ENCODE peak calls at places on chromosomes 16 and 17, in six cellular contexts. Q, M, N, H, O and F are unnamed samples.

GRCh38 chr16:57462978-57463362 is 491 bp downstream of the POLR2C start:
- DNase-seq in Q (no peak), M (no peak), N (no peak), H (no peak), O (no peak), F (no peak)

GRCh38 chr17:7835818-7836595 is 2.0 kb downstream of the KDM6B start:
- DNase-seq in Q (peak), M (no peak), N (no peak), H (peak), O (peak), F (no peak)

GRCh38 chr16:20868890-20869289 is 31.3 kb downstream of the DCUN1D3 start:
- DNase-seq in Q (no peak), M (no peak), N (no peak), H (peak), O (no peak), F (no peak)

GRCh38 chr17:4625181-4625601 is 16.3 kb downstream of the ALOX15 start:
- DNase-seq in Q (no peak), M (no peak), N (no peak), H (no peak), O (no peak), F (no peak)

GRCh38 chr17:40597168-40598020 is 32.1 kb upstream of the CCR7 start:
- DNase-seq in Q (no peak), M (no peak), N (no peak), H (no peak), O (no peak), F (no peak)

GRCh38 chr16:29922986-29923501 is 3.0 kb downstream of the KCTD13 start:
- DNase-seq in Q (no peak), M (no peak), N (no peak), H (peak), O (no peak), F (no peak)

GRCh38 chr16:64481497-64481896 is 640.4 kb downstream of the CDH11 start:
- DNase-seq in Q (no peak), M (no peak), N (no peak), H (no peak), O (no peak), F (no peak)

GRCh38 chr17:50908860-50909764 is 43.0 kb upstream of the TOB1 start:
- DNase-seq in Q (peak), M (no peak), N (no peak), H (no peak), O (no peak), F (peak)

GRCh38 chr17:46772013-46772878 is 46.2 kb downstream of the WNT3 start:
- DNase-seq in Q (peak), M (no peak), N (no peak), H (peak), O (peak), F (no peak)

GRCh38 chr17:33976816-33977215 is 278.3 kb upstream of the CCL2 start:
- DNase-seq in Q (no peak), M (no peak), N (no peak), H (no peak), O (no peak), F (no peak)

GRCh38 chr17:8726951-8727555 is 17.6 kb downstream of the CCDC42 start:
- DNase-seq in Q (no peak), M (no peak), N (no peak), H (peak), O (no peak), F (peak)

GRCh38 chr17:46117850-46118696 is 75.2 kb downstream of the KANSL1 start:
- DNase-seq in Q (no peak), M (no peak), N (no peak), H (no peak), O (no peak), F (no peak)

GRCh38 chr16:84600343-84601229 is 17.3 kb downstream of the COTL1 start:
- DNase-seq in Q (peak), M (no peak), N (no peak), H (no peak), O (no peak), F (peak)

GRCh38 chr17:292016-292415 is 60.6 kb downstream of the RPH3AL start:
- DNase-seq in Q (no peak), M (no peak), N (no peak), H (peak), O (no peak), F (no peak)

GRCh38 chr17:31803494-31804213 is 55.4 kb downstream of the COPRS start:
- DNase-seq in Q (no peak), M (no peak), N (no peak), H (no peak), O (no peak), F (no peak)

GRCh38 chr16:53766304-53767016 is 62.5 kb downstream of the FTO start:
- DNase-seq in Q (no peak), M (no peak), N (no peak), H (no peak), O (no peak), F (no peak)

GRCh38 chr16:19396555-19397011 is 21.1 kb upstream of the TMC5 start:
- DNase-seq in Q (peak), M (no peak), N (no peak), H (no peak), O (no peak), F (peak)

GRCh38 chr17:41692722-41693521 is 4.2 kb downstream of the EIF1 start:
- DNase-seq in Q (peak), M (no peak), N (no peak), H (no peak), O (no peak), F (no peak)

GRCh38 chr17:78789149-78789662 is 7.1 kb upstream of the CYTH1 start:
- DNase-seq in Q (no peak), M (no peak), N (no peak), H (no peak), O (no peak), F (no peak)

GRCh38 chr17:48530887-48531272 is at the start of gene HOXB1:
- DNase-seq in Q (no peak), M (no peak), N (no peak), H (no peak), O (peak), F (no peak)

GRCh38 chr17:32929588-32929987 is 1.6 kb downstream of the TMEM98 start:
- DNase-seq in Q (peak), M (no peak), N (no peak), H (no peak), O (no peak), F (no peak)

GRCh38 chr16:3000540-3000939 is 12.2 kb upstream of the CLDN9 start:
- DNase-seq in Q (no peak), M (no peak), N (no peak), H (no peak), O (no peak), F (no peak)

GRCh38 chr16:676565-677297 is 1.3 kb downstream of the RHBDL1 start:
- DNase-seq in Q (no peak), M (no peak), N (no peak), H (no peak), O (no peak), F (no peak)

GRCh38 chr16:19785081-19785480 is 67.0 kb downstream of the IQCK start:
- DNase-seq in Q (no peak), M (no peak), N (no peak), H (no peak), O (no peak), F (no peak)

GRCh38 chr17:79154446-79154845 is 79.8 kb downstream of the ENGASE start:
- DNase-seq in Q (no peak), M (no peak), N (no peak), H (no peak), O (no peak), F (no peak)